ENCODE peak calls at places on chromosomes 5 and 9, in six cellular contexts. One of them, this sample, is unnamed.
A peak's percentile ranks its signal among the peaks of the same experiment; 100 is the strongest.

GRCh38 chr9:114538241-114538640 is 33.0 kb upstream of the WHRN start:
- DNase-seq in ascending aorta: no peak
- DNase-seq in neural crest cell: no peak
- DNase-seq in CD4-positive, CD25-positive, alpha-beta regulatory T cell: no peak
- DNase-seq in NT2/D1: no peak
- DNase-seq in hypothalamus: no peak
- DNase-seq in this sample: no peak

GRCh38 chr5:147673276-147673675 is 109.3 kb downstream of the JAKMIP2 start:
- DNase-seq in ascending aorta: no peak
- DNase-seq in neural crest cell: no peak
- DNase-seq in CD4-positive, CD25-positive, alpha-beta regulatory T cell: no peak
- DNase-seq in NT2/D1: no peak
- DNase-seq in hypothalamus: peak; percentile 30
- DNase-seq in this sample: no peak

GRCh38 chr9:19229725-19230355 is 653 bp upstream of the DENND4C start:
- DNase-seq in ascending aorta: peak; percentile 84
- DNase-seq in neural crest cell: peak; percentile 80
- DNase-seq in CD4-positive, CD25-positive, alpha-beta regulatory T cell: peak; percentile 52
- DNase-seq in NT2/D1: peak; percentile 54
- DNase-seq in hypothalamus: no peak
- DNase-seq in this sample: no peak

GRCh38 chr9:136564379-136564988 is 18.6 kb upstream of the NOTCH1 start:
- DNase-seq in ascending aorta: no peak
- DNase-seq in neural crest cell: no peak
- DNase-seq in CD4-positive, CD25-positive, alpha-beta regulatory T cell: no peak
- DNase-seq in NT2/D1: no peak
- DNase-seq in hypothalamus: peak; percentile 40
- DNase-seq in this sample: no peak

GRCh38 chr9:91623004-91623403 is 199.4 kb upstream of the NFIL3 start:
- DNase-seq in ascending aorta: no peak
- DNase-seq in neural crest cell: no peak
- DNase-seq in CD4-positive, CD25-positive, alpha-beta regulatory T cell: no peak
- DNase-seq in NT2/D1: no peak
- DNase-seq in hypothalamus: no peak
- DNase-seq in this sample: no peak

GRCh38 chr9:38694676-38695075 is 25.3 kb downstream of the FAM240B start:
- DNase-seq in ascending aorta: no peak
- DNase-seq in neural crest cell: no peak
- DNase-seq in CD4-positive, CD25-positive, alpha-beta regulatory T cell: no peak
- DNase-seq in NT2/D1: no peak
- DNase-seq in hypothalamus: peak; percentile 73
- DNase-seq in this sample: no peak

GRCh38 chr5:176157656-176158055 is 80.6 kb upstream of the SIMC1 start:
- DNase-seq in ascending aorta: no peak
- DNase-seq in neural crest cell: no peak
- DNase-seq in CD4-positive, CD25-positive, alpha-beta regulatory T cell: no peak
- DNase-seq in NT2/D1: no peak
- DNase-seq in hypothalamus: no peak
- DNase-seq in this sample: peak; percentile 73

GRCh38 chr9:134344068-134344820 is 18.0 kb downstream of the RXRA start:
- DNase-seq in ascending aorta: no peak
- DNase-seq in neural crest cell: no peak
- DNase-seq in CD4-positive, CD25-positive, alpha-beta regulatory T cell: no peak
- DNase-seq in NT2/D1: no peak
- DNase-seq in hypothalamus: peak; percentile 38
- DNase-seq in this sample: peak; percentile 60

GRCh38 chr5:89168766-89169165 is 285.8 kb upstream of the MEF2C start:
- DNase-seq in ascending aorta: no peak
- DNase-seq in neural crest cell: no peak
- DNase-seq in CD4-positive, CD25-positive, alpha-beta regulatory T cell: no peak
- DNase-seq in NT2/D1: no peak
- DNase-seq in hypothalamus: no peak
- DNase-seq in this sample: no peak

GRCh38 chr9:135512241-135512603 is 9.0 kb upstream of the LCN1 start:
- DNase-seq in ascending aorta: no peak
- DNase-seq in neural crest cell: no peak
- DNase-seq in CD4-positive, CD25-positive, alpha-beta regulatory T cell: no peak
- DNase-seq in NT2/D1: no peak
- DNase-seq in hypothalamus: no peak
- DNase-seq in this sample: no peak

GRCh38 chr9:129946596-129946995 is 96.4 kb downstream of the FNBP1 start:
- DNase-seq in ascending aorta: no peak
- DNase-seq in neural crest cell: no peak
- DNase-seq in CD4-positive, CD25-positive, alpha-beta regulatory T cell: no peak
- DNase-seq in NT2/D1: no peak
- DNase-seq in hypothalamus: no peak
- DNase-seq in this sample: no peak

GRCh38 chr5:168831438-168831837 is 252.3 kb upstream of the PANK3 start:
- DNase-seq in ascending aorta: no peak
- DNase-seq in neural crest cell: no peak
- DNase-seq in CD4-positive, CD25-positive, alpha-beta regulatory T cell: no peak
- DNase-seq in NT2/D1: no peak
- DNase-seq in hypothalamus: no peak
- DNase-seq in this sample: no peak

GRCh38 chr5:132180134-132180745 is 47.4 kb downstream of the P4HA2 start:
- DNase-seq in ascending aorta: no peak
- DNase-seq in neural crest cell: no peak
- DNase-seq in CD4-positive, CD25-positive, alpha-beta regulatory T cell: no peak
- DNase-seq in NT2/D1: peak; percentile 30
- DNase-seq in hypothalamus: no peak
- DNase-seq in this sample: peak; percentile 73

GRCh38 chr5:174146556-174146955 is 101.0 kb downstream of the NSG2 start:
- DNase-seq in ascending aorta: peak; percentile 33
- DNase-seq in neural crest cell: no peak
- DNase-seq in CD4-positive, CD25-positive, alpha-beta regulatory T cell: no peak
- DNase-seq in NT2/D1: no peak
- DNase-seq in hypothalamus: no peak
- DNase-seq in this sample: no peak